ENCODE peak calls at places on chromosomes 12 and 14, in five cellular contexts. One of them, this sample, is unnamed.

GRCh38 chr14:92954933-92955332 is 32.0 kb downstream of the CHGA start:
- DNase-seq in stimulated activated CD4-positive, alpha-beta T cell treated with anti-CD3 and anti-CD28 coated beads, TNF-alpha, amount 100 ng/mL, for 48 hours: no peak
- DNase-seq in KG1: no peak
- DNase-seq in left cardiac atrium: no peak
- DNase-seq in fibroblast of mammary gland: no peak
- DNase-seq in this sample: no peak

GRCh38 chr12:69388371-69388770 is 28.8 kb downstream of the YEATS4 start:
- DNase-seq in left cardiac atrium: no peak
- DNase-seq in KG1: no peak
- DNase-seq in fibroblast of mammary gland: peak
- DNase-seq in stimulated activated CD4-positive, alpha-beta T cell treated with anti-CD3 and anti-CD28 coated beads, TNF-alpha, amount 100 ng/mL, for 48 hours: no peak
- DNase-seq in this sample: peak

GRCh38 chr12:93563807-93564538 is 8.5 kb upstream of the SOCS2 start:
- DNase-seq in left cardiac atrium: no peak
- DNase-seq in stimulated activated CD4-positive, alpha-beta T cell treated with anti-CD3 and anti-CD28 coated beads, TNF-alpha, amount 100 ng/mL, for 48 hours: no peak
- DNase-seq in fibroblast of mammary gland: peak
- DNase-seq in KG1: no peak
- DNase-seq in this sample: peak

GRCh38 chr12:51124504-51124903 is 41.1 kb upstream of the CSRNP2 start:
- DNase-seq in left cardiac atrium: no peak
- DNase-seq in KG1: no peak
- DNase-seq in stimulated activated CD4-positive, alpha-beta T cell treated with anti-CD3 and anti-CD28 coated beads, TNF-alpha, amount 100 ng/mL, for 48 hours: no peak
- DNase-seq in fibroblast of mammary gland: no peak
- DNase-seq in this sample: no peak

GRCh38 chr14:24351517-24351916 is 11.7 kb upstream of the RIPK3 start:
- DNase-seq in stimulated activated CD4-positive, alpha-beta T cell treated with anti-CD3 and anti-CD28 coated beads, TNF-alpha, amount 100 ng/mL, for 48 hours: no peak
- DNase-seq in KG1: no peak
- DNase-seq in left cardiac atrium: no peak
- DNase-seq in fibroblast of mammary gland: peak
- DNase-seq in this sample: peak

GRCh38 chr12:43198608-43199007 is 353.4 kb downstream of the ADAMTS20 start:
- DNase-seq in KG1: no peak
- DNase-seq in stimulated activated CD4-positive, alpha-beta T cell treated with anti-CD3 and anti-CD28 coated beads, TNF-alpha, amount 100 ng/mL, for 48 hours: no peak
- DNase-seq in fibroblast of mammary gland: no peak
- DNase-seq in left cardiac atrium: no peak
- DNase-seq in this sample: no peak

GRCh38 chr12:50650285-50650684 is 113.6 kb upstream of the ATF1 start:
- DNase-seq in stimulated activated CD4-positive, alpha-beta T cell treated with anti-CD3 and anti-CD28 coated beads, TNF-alpha, amount 100 ng/mL, for 48 hours: no peak
- DNase-seq in fibroblast of mammary gland: no peak
- DNase-seq in left cardiac atrium: no peak
- DNase-seq in KG1: no peak
- DNase-seq in this sample: no peak

GRCh38 chr12:53816360-53817020 is 64.7 kb upstream of the CISTR start:
- DNase-seq in KG1: no peak
- DNase-seq in fibroblast of mammary gland: peak
- DNase-seq in left cardiac atrium: no peak
- DNase-seq in stimulated activated CD4-positive, alpha-beta T cell treated with anti-CD3 and anti-CD28 coated beads, TNF-alpha, amount 100 ng/mL, for 48 hours: no peak
- DNase-seq in this sample: no peak

GRCh38 chr12:43758247-43758727 is 303 bp downstream of the PUS7L start:
- DNase-seq in stimulated activated CD4-positive, alpha-beta T cell treated with anti-CD3 and anti-CD28 coated beads, TNF-alpha, amount 100 ng/mL, for 48 hours: no peak
- DNase-seq in KG1: no peak
- DNase-seq in fibroblast of mammary gland: peak
- DNase-seq in left cardiac atrium: no peak
- DNase-seq in this sample: peak

GRCh38 chr14:95361373-95362179 is 41.9 kb upstream of the CLMN start:
- DNase-seq in left cardiac atrium: no peak
- DNase-seq in KG1: no peak
- DNase-seq in stimulated activated CD4-positive, alpha-beta T cell treated with anti-CD3 and anti-CD28 coated beads, TNF-alpha, amount 100 ng/mL, for 48 hours: peak
- DNase-seq in fibroblast of mammary gland: peak
- DNase-seq in this sample: no peak

GRCh38 chr12:75553865-75554555 is 42.6 kb upstream of the KRR1 start:
- DNase-seq in stimulated activated CD4-positive, alpha-beta T cell treated with anti-CD3 and anti-CD28 coated beads, TNF-alpha, amount 100 ng/mL, for 48 hours: no peak
- DNase-seq in KG1: no peak
- DNase-seq in fibroblast of mammary gland: no peak
- DNase-seq in left cardiac atrium: no peak
- DNase-seq in this sample: peak

GRCh38 chr12:116102019-116102418 is 175.5 kb downstream of the MED13L start:
- DNase-seq in fibroblast of mammary gland: no peak
- DNase-seq in KG1: no peak
- DNase-seq in stimulated activated CD4-positive, alpha-beta T cell treated with anti-CD3 and anti-CD28 coated beads, TNF-alpha, amount 100 ng/mL, for 48 hours: no peak
- DNase-seq in left cardiac atrium: no peak
- DNase-seq in this sample: no peak

GRCh38 chr12:111412007-111412829 is 6.5 kb downstream of the SH2B3 start:
- DNase-seq in KG1: no peak
- DNase-seq in fibroblast of mammary gland: no peak
- DNase-seq in left cardiac atrium: peak
- DNase-seq in stimulated activated CD4-positive, alpha-beta T cell treated with anti-CD3 and anti-CD28 coated beads, TNF-alpha, amount 100 ng/mL, for 48 hours: no peak
- DNase-seq in this sample: no peak

GRCh38 chr14:89028462-89029134 is 204.1 kb downstream of the TTC8 start:
- DNase-seq in left cardiac atrium: no peak
- DNase-seq in stimulated activated CD4-positive, alpha-beta T cell treated with anti-CD3 and anti-CD28 coated beads, TNF-alpha, amount 100 ng/mL, for 48 hours: no peak
- DNase-seq in KG1: no peak
- DNase-seq in fibroblast of mammary gland: no peak
- DNase-seq in this sample: no peak

GRCh38 chr12:114656906-114657596 is 26.9 kb downstream of the TBX3 start:
- DNase-seq in fibroblast of mammary gland: no peak
- DNase-seq in left cardiac atrium: no peak
- DNase-seq in KG1: no peak
- DNase-seq in stimulated activated CD4-positive, alpha-beta T cell treated with anti-CD3 and anti-CD28 coated beads, TNF-alpha, amount 100 ng/mL, for 48 hours: no peak
- DNase-seq in this sample: no peak

GRCh38 chr14:69214376-69214775 is 23.1 kb downstream of the EXD2 start:
- DNase-seq in fibroblast of mammary gland: no peak
- DNase-seq in stimulated activated CD4-positive, alpha-beta T cell treated with anti-CD3 and anti-CD28 coated beads, TNF-alpha, amount 100 ng/mL, for 48 hours: no peak
- DNase-seq in KG1: no peak
- DNase-seq in left cardiac atrium: no peak
- DNase-seq in this sample: peak

GRCh38 chr14:38592764-38593442 is 337.0 kb upstream of the CLEC14A start:
- DNase-seq in fibroblast of mammary gland: peak
- DNase-seq in left cardiac atrium: no peak
- DNase-seq in KG1: no peak
- DNase-seq in stimulated activated CD4-positive, alpha-beta T cell treated with anti-CD3 and anti-CD28 coated beads, TNF-alpha, amount 100 ng/mL, for 48 hours: no peak
- DNase-seq in this sample: no peak

GRCh38 chr14:54299393-54300363 is 97.1 kb upstream of the CDKN3 start:
- DNase-seq in KG1: no peak
- DNase-seq in fibroblast of mammary gland: peak
- DNase-seq in stimulated activated CD4-positive, alpha-beta T cell treated with anti-CD3 and anti-CD28 coated beads, TNF-alpha, amount 100 ng/mL, for 48 hours: no peak
- DNase-seq in left cardiac atrium: peak
- DNase-seq in this sample: peak

GRCh38 chr12:4822572-4822971 is 87.1 kb upstream of the KCNA1 start:
- DNase-seq in KG1: no peak
- DNase-seq in fibroblast of mammary gland: no peak
- DNase-seq in stimulated activated CD4-positive, alpha-beta T cell treated with anti-CD3 and anti-CD28 coated beads, TNF-alpha, amount 100 ng/mL, for 48 hours: no peak
- DNase-seq in left cardiac atrium: no peak
- DNase-seq in this sample: no peak

GRCh38 chr14:75648066-75648838 is 12.4 kb downstream of the ERG28 start:
- DNase-seq in fibroblast of mammary gland: peak
- DNase-seq in left cardiac atrium: peak
- DNase-seq in KG1: no peak
- DNase-seq in stimulated activated CD4-positive, alpha-beta T cell treated with anti-CD3 and anti-CD28 coated beads, TNF-alpha, amount 100 ng/mL, for 48 hours: no peak
- DNase-seq in this sample: peak

GRCh38 chr12:12267801-12268200 is 957 bp upstream of the LRP6 start:
- DNase-seq in KG1: no peak
- DNase-seq in left cardiac atrium: no peak
- DNase-seq in stimulated activated CD4-positive, alpha-beta T cell treated with anti-CD3 and anti-CD28 coated beads, TNF-alpha, amount 100 ng/mL, for 48 hours: no peak
- DNase-seq in fibroblast of mammary gland: no peak
- DNase-seq in this sample: no peak

GRCh38 chr14:100406505-100407131 is 83.5 kb downstream of the SLC25A47 start:
- DNase-seq in stimulated activated CD4-positive, alpha-beta T cell treated with anti-CD3 and anti-CD28 coated beads, TNF-alpha, amount 100 ng/mL, for 48 hours: no peak
- DNase-seq in KG1: no peak
- DNase-seq in left cardiac atrium: no peak
- DNase-seq in fibroblast of mammary gland: peak
- DNase-seq in this sample: peak

GRCh38 chr14:68608235-68608962 is 184.5 kb downstream of the ZFP36L1 start:
- DNase-seq in fibroblast of mammary gland: no peak
- DNase-seq in stimulated activated CD4-positive, alpha-beta T cell treated with anti-CD3 and anti-CD28 coated beads, TNF-alpha, amount 100 ng/mL, for 48 hours: no peak
- DNase-seq in left cardiac atrium: no peak
- DNase-seq in KG1: peak
- DNase-seq in this sample: no peak

GRCh38 chr12:109885616-109886015 is 5.3 kb upstream of the GLTP start:
- DNase-seq in fibroblast of mammary gland: no peak
- DNase-seq in stimulated activated CD4-positive, alpha-beta T cell treated with anti-CD3 and anti-CD28 coated beads, TNF-alpha, amount 100 ng/mL, for 48 hours: no peak
- DNase-seq in left cardiac atrium: no peak
- DNase-seq in KG1: no peak
- DNase-seq in this sample: peak

GRCh38 chr12:21617030-21617429 is 12.4 kb upstream of the GYS2 start:
- DNase-seq in fibroblast of mammary gland: no peak
- DNase-seq in stimulated activated CD4-positive, alpha-beta T cell treated with anti-CD3 and anti-CD28 coated beads, TNF-alpha, amount 100 ng/mL, for 48 hours: no peak
- DNase-seq in left cardiac atrium: no peak
- DNase-seq in KG1: no peak
- DNase-seq in this sample: no peak

GRCh38 chr12:66103011-66103913 is 27.3 kb downstream of the LLPH start:
- DNase-seq in stimulated activated CD4-positive, alpha-beta T cell treated with anti-CD3 and anti-CD28 coated beads, TNF-alpha, amount 100 ng/mL, for 48 hours: no peak
- DNase-seq in fibroblast of mammary gland: no peak
- DNase-seq in left cardiac atrium: no peak
- DNase-seq in KG1: no peak
- DNase-seq in this sample: peak

GRCh38 chr12:56308714-56309113 is 7.1 kb downstream of the CNPY2 start:
- DNase-seq in fibroblast of mammary gland: no peak
- DNase-seq in left cardiac atrium: no peak
- DNase-seq in KG1: no peak
- DNase-seq in stimulated activated CD4-positive, alpha-beta T cell treated with anti-CD3 and anti-CD28 coated beads, TNF-alpha, amount 100 ng/mL, for 48 hours: no peak
- DNase-seq in this sample: no peak

GRCh38 chr12:460301-461230 is 827 bp downstream of the B4GALNT3 start:
- DNase-seq in fibroblast of mammary gland: no peak
- DNase-seq in left cardiac atrium: peak
- DNase-seq in KG1: no peak
- DNase-seq in stimulated activated CD4-positive, alpha-beta T cell treated with anti-CD3 and anti-CD28 coated beads, TNF-alpha, amount 100 ng/mL, for 48 hours: no peak
- DNase-seq in this sample: no peak

GRCh38 chr14:54528973-54529372 is 19.3 kb downstream of the CGRRF1 start:
- DNase-seq in left cardiac atrium: no peak
- DNase-seq in KG1: no peak
- DNase-seq in stimulated activated CD4-positive, alpha-beta T cell treated with anti-CD3 and anti-CD28 coated beads, TNF-alpha, amount 100 ng/mL, for 48 hours: no peak
- DNase-seq in fibroblast of mammary gland: no peak
- DNase-seq in this sample: no peak

GRCh38 chr14:35140718-35141581 is 18.6 kb downstream of the PRORP start:
- DNase-seq in fibroblast of mammary gland: peak
- DNase-seq in KG1: no peak
- DNase-seq in stimulated activated CD4-positive, alpha-beta T cell treated with anti-CD3 and anti-CD28 coated beads, TNF-alpha, amount 100 ng/mL, for 48 hours: no peak
- DNase-seq in left cardiac atrium: no peak
- DNase-seq in this sample: peak

GRCh38 chr12:64797156-64797555 is 27.3 kb upstream of the TBC1D30 start:
- DNase-seq in fibroblast of mammary gland: no peak
- DNase-seq in KG1: no peak
- DNase-seq in stimulated activated CD4-positive, alpha-beta T cell treated with anti-CD3 and anti-CD28 coated beads, TNF-alpha, amount 100 ng/mL, for 48 hours: no peak
- DNase-seq in left cardiac atrium: no peak
- DNase-seq in this sample: no peak